ENCODE peak calls at places on chromosomes 1 and 21, in four cellular contexts. K is H1, L is HepG2, E is K562. Q is an unnamed sample.

GRCh38 chr1:169488157-169488556 is 2.4 kb upstream of the SLC19A2 start:
- DNase-seq in L (no peak), K (no peak), E (no peak), Q (no peak)

GRCh38 chr1:205980182-205980830 is 22.9 kb downstream of the RAB7B start:
- DNase-seq in K (no peak), L (no peak), E (no peak), Q (no peak)

GRCh38 chr1:241411056-241411775 is 54.2 kb upstream of the RGS7 start:
- DNase-seq in E (no peak), L (no peak), K (no peak), Q (no peak)

GRCh38 chr1:2526824-2527552 is 592 bp upstream of the PANK4 start:
- DNase-seq in E (peak; percentile 26), L (no peak), K (no peak), Q (no peak)

GRCh38 chr1:2845874-2846273 is 44.4 kb upstream of the TTC34 start:
- DNase-seq in L (no peak), K (no peak), E (no peak), Q (no peak)

GRCh38 chr1:37691497-37692077 is 729 bp upstream of the CDCA8 start:
- DNase-seq in E (peak; percentile 73), K (no peak), L (peak; percentile 19), Q (peak; percentile 7)

GRCh38 chr1:63148825-63149645 is 173.3 kb upstream of the FOXD3 start:
- DNase-seq in E (peak; percentile 34), K (peak; percentile 21), L (peak; percentile 32), Q (no peak)

GRCh38 chr1:7667625-7668218 is 103.4 kb upstream of the VAMP3 start:
- DNase-seq in K (peak; percentile 53), L (peak; percentile 67), E (peak; percentile 83), Q (peak; percentile 64)

GRCh38 chr1:112044745-112045144 is 55.3 kb upstream of the KCND3 start:
- DNase-seq in K (no peak), E (peak; percentile 9), L (no peak), Q (no peak)

GRCh38 chr1:202805886-202806511 is 2.2 kb downstream of the KDM5B start:
- DNase-seq in K (no peak), L (no peak), E (peak; percentile 56), Q (no peak)

GRCh38 chr1:229027158-229027557 is 243.8 kb upstream of the RAB4A start:
- DNase-seq in L (no peak), E (no peak), K (no peak), Q (no peak)

GRCh38 chr1:27339213-27339612 is 2.6 kb upstream of the SYTL1 start:
- DNase-seq in L (no peak), E (no peak), K (no peak), Q (no peak)

GRCh38 chr1:913491-914252 is 10.1 kb upstream of the SAMD11 start:
- DNase-seq in K (no peak), E (no peak), L (no peak), Q (no peak)

GRCh38 chr21:45994738-45995685 is 13.4 kb downstream of the COL6A1 start:
- DNase-seq in K (no peak), L (no peak), E (no peak), Q (no peak)

GRCh38 chr1:150282558-150282958 is 204 bp downstream of the CIART start:
- DNase-seq in E (no peak), K (no peak), L (no peak), Q (no peak)

GRCh38 chr1:27563407-27564263 is 40.3 kb downstream of the AHDC1 start:
- DNase-seq in L (peak; percentile 95), K (no peak), E (peak; percentile 84), Q (peak; percentile 68)

GRCh38 chr1:225480825-225481434 is 53.1 kb upstream of the LBR start:
- DNase-seq in L (peak; percentile 36), K (no peak), E (peak; percentile 74), Q (peak; percentile 72)

GRCh38 chr1:207823531-207823879 is 71.7 kb downstream of the CD46 start:
- DNase-seq in E (no peak), L (no peak), K (no peak), Q (no peak)

GRCh38 chr1:51963592-51964308 is 26.8 kb downstream of the RAB3B start:
- DNase-seq in K (no peak), E (peak; percentile 54), L (no peak), Q (no peak)

GRCh38 chr1:212498243-212498642 is 65.5 kb downstream of the NENF start:
- DNase-seq in L (no peak), E (peak; percentile 50), K (no peak), Q (no peak)

GRCh38 chr1:206686486-206687249 is 2.0 kb downstream of the MAPKAPK2 start:
- DNase-seq in E (peak; percentile 60), K (no peak), L (no peak), Q (no peak)

GRCh38 chr1:202213361-202214088 is 19.9 kb downstream of the LGR6 start:
- DNase-seq in E (peak; percentile 36), L (no peak), K (no peak), Q (no peak)

GRCh38 chr1:43786975-43787374 is 79.6 kb downstream of the ST3GAL3 start:
- DNase-seq in K (no peak), E (no peak), L (peak; percentile 64), Q (no peak)

GRCh38 chr1:207908112-207908734 is 2.7 kb downstream of the CD34 start:
- DNase-seq in E (peak; percentile 57), L (no peak), K (no peak), Q (no peak)

GRCh38 chr1:5324903-5325302 is 667.3 kb downstream of the NPHP4 start:
- DNase-seq in K (no peak), E (no peak), L (no peak), Q (no peak)

GRCh38 chr1:28592314-28593071 is 428 bp downstream of the RAB42 start:
- DNase-seq in E (no peak), L (no peak), K (no peak), Q (no peak)

GRCh38 chr1:208581252-208581651 is 337.1 kb upstream of the PLXNA2 start:
- DNase-seq in K (no peak), L (no peak), E (no peak), Q (no peak)

GRCh38 chr1:12059722-12060464 is 3.2 kb upstream of the TNFRSF8 start:
- DNase-seq in L (no peak), E (no peak), K (no peak), Q (no peak)

GRCh38 chr1:43241352-43241953 is 28.3 kb upstream of the TMEM125 start:
- DNase-seq in L (peak; percentile 41), K (no peak), E (no peak), Q (no peak)

GRCh38 chr1:98962156-98962555 is 42.5 kb downstream of the PLPPR5 start:
- DNase-seq in E (no peak), K (no peak), L (no peak), Q (no peak)

GRCh38 chr21:37370152-37371040 is 3.8 kb downstream of the DYRK1A start:
- DNase-seq in L (no peak), E (peak; percentile 77), K (no peak), Q (no peak)

GRCh38 chr1:234571692-234572091 is 38.3 kb downstream of the IRF2BP2 start:
- DNase-seq in L (no peak), K (no peak), E (no peak), Q (no peak)

GRCh38 chr1:7404046-7404742 is 366.9 kb upstream of the VAMP3 start:
- DNase-seq in E (no peak), K (no peak), L (no peak), Q (no peak)

GRCh38 chr1:211788626-211789025 is 41.9 kb downstream of the LPGAT1 start:
- DNase-seq in L (no peak), K (no peak), E (no peak), Q (no peak)

GRCh38 chr1:200518524-200518923 is 102.0 kb downstream of the KIF14 start:
- DNase-seq in L (no peak), E (no peak), K (no peak), Q (no peak)

GRCh38 chr1:48917070-48917454 is 140.4 kb upstream of the BEND5 start:
- DNase-seq in L (no peak), E (no peak), K (no peak), Q (no peak)

GRCh38 chr1:48920741-48921330 is 144.1 kb upstream of the BEND5 start:
- DNase-seq in E (no peak), L (no peak), K (no peak), Q (no peak)

GRCh38 chr1:48917901-48918603 is 141.4 kb upstream of the BEND5 start:
- DNase-seq in L (peak; percentile 24), E (no peak), K (no peak), Q (no peak)

DNA sequence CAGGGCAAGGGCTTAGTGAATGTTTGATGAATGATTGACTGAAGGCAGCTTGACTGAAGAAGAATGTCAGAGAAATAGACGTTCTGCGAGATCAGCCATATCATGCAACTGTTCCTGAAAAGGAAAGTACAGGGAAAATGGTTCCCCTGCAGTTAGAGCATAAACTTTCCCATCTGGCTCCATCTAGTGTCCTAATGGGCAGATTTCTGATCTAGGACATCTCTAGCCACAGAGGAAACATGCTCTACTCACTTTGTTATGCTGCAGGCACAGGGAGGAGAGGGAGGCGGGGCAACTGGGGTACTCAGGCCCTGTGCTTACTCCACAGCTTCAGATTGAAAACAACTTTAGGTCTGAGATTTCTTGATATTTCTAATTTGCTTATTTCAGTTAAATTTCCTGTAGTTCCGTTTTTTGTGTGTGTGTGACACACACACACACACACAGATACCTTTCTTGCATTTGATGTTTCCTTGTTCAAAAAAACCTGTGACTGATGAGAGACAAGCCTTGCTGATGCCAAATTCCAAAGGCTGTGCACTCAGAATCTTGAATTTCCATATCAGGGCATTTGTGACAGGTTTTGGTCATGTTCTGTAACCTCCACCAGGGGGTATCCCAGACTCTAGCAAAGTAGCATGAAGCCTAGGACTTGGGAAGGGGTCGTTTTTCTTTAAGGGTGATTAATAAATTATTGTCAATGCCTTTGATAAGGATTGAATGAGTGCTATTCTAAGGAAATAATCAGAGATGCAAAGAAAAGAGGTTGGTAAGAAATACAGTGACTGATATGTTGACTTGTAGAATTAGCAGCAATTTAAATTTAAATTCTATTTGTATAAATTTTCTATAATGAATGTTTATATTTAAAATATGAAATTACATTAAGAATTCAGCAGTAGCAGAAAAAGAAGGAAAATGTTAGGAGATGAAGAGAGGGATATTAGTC is 139.7 kb upstream of the BEND5 start:
- DNase-seq in K (peak; percentile 27), E (peak; percentile 12), L (peak; percentile 29), Q (no peak)
- TF ChIP-seq JUND in K (no peak), E (no peak), L (no peak), Q (no peak)

DNA sequence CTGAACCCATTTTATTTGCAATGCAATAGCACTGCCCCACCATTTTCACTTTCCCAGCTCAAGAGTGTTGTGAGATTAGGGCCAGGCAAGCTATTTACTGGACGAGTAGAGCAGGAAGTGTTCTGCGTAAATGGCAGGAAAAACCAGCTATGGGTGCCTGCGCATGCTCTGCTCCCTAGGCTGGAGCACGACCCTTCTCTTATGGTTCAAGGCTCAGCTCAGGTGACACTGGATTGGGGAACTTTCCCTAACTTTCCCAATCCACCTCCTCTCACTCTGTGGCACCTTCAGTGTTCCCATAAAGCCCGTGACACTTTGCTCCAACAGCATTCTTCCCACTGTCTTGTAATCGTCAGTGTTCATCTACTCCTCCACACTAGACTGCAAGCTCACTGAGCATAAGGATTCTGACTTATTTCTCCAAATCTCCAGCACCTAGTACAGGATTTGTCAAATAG is 3.6 kb upstream of the MAN1A2 start:
- DNase-seq in E (peak; percentile 48), L (no peak), K (no peak), Q (no peak)
- TF ChIP-seq JUND in E (no peak), L (no peak), K (no peak), Q (no peak)

GRCh38 chr21:35172231-35172630 is 123.1 kb upstream of the RUNX1 start:
- DNase-seq in E (no peak), K (no peak), L (no peak), Q (no peak)
- TF ChIP-seq JUND in E (no peak), K (no peak), L (no peak), Q (no peak)

DNA sequence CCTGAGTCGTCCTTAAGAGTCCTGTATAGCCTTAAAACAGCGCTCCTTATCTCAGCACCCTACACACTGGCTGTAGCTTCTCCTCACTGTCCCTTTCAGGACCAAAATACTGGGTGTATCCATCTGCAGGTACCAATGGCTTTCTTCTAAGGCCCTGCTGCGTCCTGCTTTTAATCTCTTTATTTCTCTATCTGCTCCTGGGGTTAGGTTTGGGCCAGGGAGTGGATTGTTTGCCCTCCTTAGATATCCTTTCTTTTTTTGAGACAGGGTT is 12.1 kb downstream of the IL6R start:
- DNase-seq in E (no peak), L (no peak), K (no peak), Q (no peak)
- TF ChIP-seq JUND in E (no peak), L (no peak), K (no peak), Q (no peak)